ENCODE peak calls at places on chromosomes 2 and 18, in ten cellular contexts. L is breast epithelium, K is sigmoid colon, P is prostate gland, D is transverse colon, W is endothelial cell of umbilical vein, H is vagina, Y is SK-N-SH, Z is stomach, S is K562. A is an unnamed sample. For H3K9me3, the result is how much of the 10 kb centered on the place peaks cover.

GRCh38 chr2:217685255-217685605 is 317.6 kb downstream of the TNS1 start:
- DNase-seq in S (no peak), L (peak), P (peak), H (no peak), Y (no peak), K (peak), D (peak), W (no peak), Z (peak), A (no peak)

GRCh38 chr18:10353791-10354190 is 100.6 kb upstream of the APCDD1 start:
- DNase-seq in D (no peak), W (peak), Z (no peak), H (peak), K (no peak), P (no peak), Y (no peak), L (no peak), S (no peak), A (no peak)

GRCh38 chr2:70947556-70948184 is 12.0 kb downstream of the ATP6V1B1 start:
- DNase-seq in Z (no peak), K (peak), Y (peak), D (no peak), L (peak), P (no peak), S (peak), H (no peak), W (peak), A (no peak)

GRCh38 chr18:48031011-48031480 is 100.6 kb upstream of the SMAD2 start:
- DNase-seq in D (peak), H (no peak), K (peak), P (peak), W (peak), L (peak), Y (peak), Z (peak), S (peak), A (no peak)

GRCh38 chr2:128585706-128586105 is 267.0 kb upstream of the HS6ST1 start:
- DNase-seq in H (no peak), Z (peak), L (no peak), P (no peak), K (no peak), Y (no peak), D (no peak), S (no peak), W (no peak), A (no peak)

GRCh38 chr2:62297642-62298010 is 101.7 kb downstream of the B3GNT2 start:
- DNase-seq in Y (no peak), Z (no peak), P (no peak), W (no peak), H (no peak), D (no peak), K (no peak), S (peak), L (no peak), A (no peak)

GRCh38 chr18:53785811-53786210 is 438.7 kb downstream of the MBD2 start:
- DNase-seq in L (no peak), Z (no peak), H (no peak), D (no peak), Y (no peak), W (no peak), K (no peak), S (no peak), P (no peak), A (no peak)

GRCh38 chr2:237213325-237214040 is 127.8 kb downstream of the COPS8 start:
- DNase-seq in S (no peak), W (peak), Z (peak), L (no peak), H (no peak), K (peak), P (no peak), D (peak), Y (no peak), A (no peak)

GRCh38 chr2:240211598-240212424 is 71.4 kb upstream of the OTOS start:
- DNase-seq in S (no peak), Z (no peak), K (peak), H (no peak), W (no peak), L (no peak), P (no peak), D (no peak), Y (no peak), A (no peak)

GRCh38 chr2:75464348-75464946 is 96.3 kb downstream of the EVA1A start:
- DNase-seq in D (no peak), S (peak), Y (peak), Z (no peak), K (no peak), P (no peak), H (no peak), L (no peak), W (peak), A (no peak)

GRCh38 chr18:35938158-35938557 is 34.3 kb upstream of the RMP24 start:
- DNase-seq in Y (no peak), Z (no peak), P (no peak), H (no peak), L (no peak), S (no peak), W (no peak), D (no peak), K (no peak), A (no peak)

GRCh38 chr2:119814216-119814615 is 54.5 kb downstream of the PTPN4 start:
- DNase-seq in Y (no peak), W (no peak), D (no peak), Z (no peak), L (no peak), K (no peak), P (no peak), S (no peak), H (no peak), A (no peak)

GRCh38 chr18:46720092-46720491 is 36.8 kb downstream of the ST8SIA5 start:
- DNase-seq in Z (no peak), K (no peak), H (no peak), P (no peak), S (no peak), L (no peak), D (no peak), Y (no peak), W (no peak), A (no peak)

GRCh38 chr18:36337679-36338419 is 40.3 kb downstream of the FHOD3 start:
- DNase-seq in H (no peak), K (no peak), L (no peak), Z (no peak), W (no peak), P (no peak), S (no peak), D (no peak), Y (no peak), A (no peak)

GRCh38 chr2:201859886-201860285 is 53.5 kb downstream of the CDK15 start:
- DNase-seq in K (no peak), W (no peak), Y (no peak), Z (no peak), D (no peak), P (no peak), L (no peak), H (no peak), S (no peak), A (no peak)

GRCh38 chr18:2406544-2406943 is 164.8 kb downstream of the METTL4 start:
- DNase-seq in Z (no peak), W (no peak), H (no peak), L (no peak), P (no peak), D (no peak), Y (no peak), K (no peak), S (no peak), A (no peak)

GRCh38 chr2:144835634-144836351 is 315.9 kb upstream of the ZEB2 start:
- DNase-seq in H (no peak), P (no peak), Z (no peak), D (no peak), Y (no peak), S (no peak), K (no peak), L (no peak), W (peak), A (no peak)

GRCh38 chr2:100000915-100001707 is 141.3 kb downstream of the AFF3 start:
- DNase-seq in S (no peak), K (no peak), L (no peak), Z (no peak), Y (no peak), D (no peak), H (no peak), P (no peak), W (no peak), A (no peak)

GRCh38 chr2:29962922-29963321 is 41.5 kb upstream of the ALK start:
- DNase-seq in K (no peak), W (no peak), L (no peak), D (no peak), Z (no peak), S (no peak), P (no peak), Y (no peak), H (no peak), A (no peak)

GRCh38 chr2:118046628-118047210 is 32.8 kb upstream of the CCDC93 start:
- DNase-seq in P (no peak), K (no peak), D (no peak), Z (no peak), Y (peak), L (no peak), W (peak), H (no peak), S (peak), A (peak)

GRCh38 chr2:218039171-218039570 is 29.9 kb upstream of the RUFY4 start:
- DNase-seq in Z (no peak), K (no peak), D (no peak), H (no peak), Y (no peak), W (no peak), P (no peak), L (no peak), S (no peak), A (no peak)

GRCh38 chr2:168526641-168527040 is 70.6 kb downstream of the CERS6 start:
- DNase-seq in L (no peak), S (no peak), Y (no peak), W (no peak), K (peak), D (no peak), P (peak), Z (no peak), H (no peak), A (no peak)

DNA sequence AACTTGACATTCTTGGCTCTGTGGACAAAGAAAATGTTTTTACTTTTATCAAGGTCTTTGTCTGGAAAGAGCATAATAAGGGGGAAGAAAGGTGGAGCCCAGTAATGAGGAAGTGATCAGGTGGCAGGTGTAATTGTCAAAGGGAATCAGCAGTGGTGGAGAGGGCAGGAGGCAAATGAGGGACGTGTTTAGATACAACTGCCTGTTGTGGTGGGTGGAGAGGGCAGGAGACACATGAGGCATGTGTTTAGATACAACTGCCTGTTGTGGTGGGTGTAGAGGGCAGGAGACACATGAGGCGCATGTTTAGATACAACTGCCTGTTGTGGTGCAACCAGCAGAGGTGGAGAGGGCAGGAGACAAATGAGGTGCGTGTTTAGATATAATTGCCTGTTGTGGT is 173.0 kb downstream of the ANKRD30B start:
- DNase-seq in D (peak), Z (no peak), P (no peak), W (no peak), K (no peak), S (no peak), L (no peak), H (peak), Y (no peak), A (no peak)
- TF ChIP-seq POLR2AphosphoS5 in D (no peak), Z (no peak), P (no peak), W (no peak), K (no peak), S (no peak), L (no peak), H (no peak), Y (no peak), A (no peak)

DNA sequence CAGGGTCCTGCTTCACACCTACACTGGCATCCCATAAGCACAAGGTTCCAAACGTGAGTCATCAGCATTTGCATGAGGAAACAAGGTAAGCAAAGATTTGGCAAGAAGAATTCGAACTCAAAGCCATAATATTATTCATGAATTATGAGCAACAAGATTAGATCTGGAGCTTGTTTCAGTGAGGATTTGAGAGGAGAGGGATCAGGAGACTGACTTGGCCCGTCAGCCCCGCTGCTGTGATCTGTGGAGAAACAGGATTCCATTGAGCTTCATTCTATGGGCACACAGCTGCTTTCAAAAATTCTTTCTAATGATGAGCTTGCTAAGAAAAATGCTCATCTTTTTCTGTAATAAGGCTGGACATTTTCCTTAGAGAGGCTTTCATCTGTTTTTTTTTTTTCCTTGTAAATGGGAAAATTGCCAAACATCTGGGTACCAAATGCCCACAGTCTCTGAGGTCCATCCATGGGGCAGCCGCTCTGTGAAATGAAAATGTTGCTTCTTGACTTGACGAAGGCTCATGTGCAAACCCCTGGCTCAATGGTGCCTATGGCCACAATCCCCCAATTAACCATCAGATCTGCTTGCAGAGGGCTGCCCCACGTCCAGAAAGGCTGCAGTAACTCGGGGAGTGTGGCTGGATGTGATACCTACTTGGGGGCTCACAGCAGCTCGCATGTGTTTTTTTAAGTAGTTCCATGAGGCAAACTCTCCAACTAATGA is 179.3 kb downstream of the TMEM18 start:
- DNase-seq in Z (no peak), D (no peak), S (no peak), P (no peak), H (no peak), W (no peak), Y (peak), K (no peak), L (no peak), A (no peak)
- H3K9me3 ChIP-seq in Z (under half), D (under half), S (under half), P (under half), H (under half), W (under half), Y (under half), K (under half), L (under half), A (under half)

GRCh38 chr2:170276926-170277571 is 99.1 kb downstream of the MYO3B start:
- DNase-seq in W (no peak), S (no peak), K (no peak), L (no peak), Y (no peak), P (no peak), D (no peak), Z (no peak), H (no peak), A (no peak)
- TF ChIP-seq POLR2AphosphoS5 in W (no peak), S (no peak), K (no peak), L (no peak), Y (no peak), P (no peak), D (no peak), Z (no peak), H (no peak), A (no peak)

GRCh38 chr2:89797320-89798038 is 1106.0 kb downstream of the RPIA start:
- DNase-seq in L (no peak), D (no peak), W (no peak), P (no peak), Y (no peak), K (no peak), S (no peak), H (no peak), Z (no peak), A (no peak)
- H3K9me3 ChIP-seq in L (half or more), D (under half), W (under half), P (under half), Y (under half), K (under half), S (under half), H (under half), Z (half or more), A (under half)

DNA sequence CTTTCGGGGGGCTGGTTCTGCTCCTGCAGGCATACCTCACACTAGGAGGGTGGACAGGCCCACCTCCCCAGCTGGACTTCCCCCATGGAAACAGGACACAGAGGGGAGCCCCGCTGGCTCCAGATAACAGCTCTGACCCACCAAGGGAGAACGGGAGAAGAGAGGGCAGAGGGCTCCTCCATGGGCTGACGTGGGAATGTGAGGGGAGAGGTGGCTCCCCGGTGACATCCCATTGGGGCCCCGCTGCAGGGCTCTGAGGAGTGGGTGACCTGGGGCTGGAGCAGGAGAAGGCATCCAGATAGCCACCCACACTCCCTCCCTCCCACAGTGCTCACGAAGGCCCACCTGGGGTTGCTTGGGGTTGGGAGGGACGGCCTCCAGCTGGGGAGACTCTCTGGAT is 45.9 kb downstream of the FBLN7 start:
- DNase-seq in H (peak), L (no peak), K (no peak), W (no peak), S (no peak), D (no peak), Z (no peak), Y (no peak), P (no peak), A (no peak)
- TF ChIP-seq POLR2AphosphoS5 in H (no peak), L (no peak), K (no peak), W (no peak), S (no peak), D (no peak), Z (no peak), Y (no peak), P (no peak), A (no peak)

GRCh38 chr2:230137902-230138539 is 69.3 kb upstream of the SLC16A14 start:
- DNase-seq in Y (no peak), H (no peak), S (no peak), L (no peak), D (no peak), P (no peak), K (no peak), Z (no peak), W (no peak), A (no peak)

GRCh38 chr2:230130668-230131364 is 62.1 kb upstream of the SLC16A14 start:
- DNase-seq in P (no peak), H (no peak), L (peak), W (peak), Z (no peak), Y (no peak), D (peak), K (peak), S (peak), A (no peak)

GRCh38 chr2:230135126-230135525 is 66.4 kb upstream of the SLC16A14 start:
- DNase-seq in H (no peak), L (no peak), D (no peak), Z (no peak), Y (no peak), P (no peak), K (no peak), S (no peak), W (no peak), A (no peak)

GRCh38 chr2:230131366-230131765 is 62.6 kb upstream of the SLC16A14 start:
- DNase-seq in Y (no peak), S (no peak), P (no peak), W (no peak), D (no peak), Z (no peak), K (no peak), L (no peak), H (no peak), A (no peak)

GRCh38 chr2:230134496-230135073 is 65.9 kb upstream of the SLC16A14 start:
- DNase-seq in P (no peak), K (no peak), L (no peak), D (no peak), S (peak), Y (no peak), H (no peak), W (peak), Z (no peak), A (no peak)
- H3K9me3 ChIP-seq in P (under half), K (under half), L (under half), D (under half), S (under half), Y (under half), H (under half), W (under half), Z (under half), A (under half)

GRCh38 chr18:24426398-24427294 is at the start of gene IMPACT:
- DNase-seq in H (no peak), W (peak), D (peak), L (peak), K (peak), Z (peak), S (peak), Y (peak), P (peak), A (no peak)
- TF ChIP-seq POLR2AphosphoS5 in H (no peak), W (peak), D (no peak), L (peak), K (no peak), Z (peak), S (no peak), Y (peak), P (no peak), A (peak)

GRCh38 chr2:13353083-13353482 is 636.3 kb downstream of the TRIB2 start:
- DNase-seq in W (no peak), L (no peak), K (no peak), H (no peak), D (no peak), Y (no peak), P (no peak), S (no peak), Z (no peak), A (no peak)
- H3K9me3 ChIP-seq in W (under half), L (under half), K (under half), H (under half), D (under half), Y (under half), P (under half), S (under half), Z (under half), A (under half)

GRCh38 chr2:2992622-2993021 is 385.0 kb downstream of the EIPR1 start:
- DNase-seq in Y (no peak), P (no peak), L (no peak), K (no peak), H (no peak), S (no peak), D (no peak), W (no peak), Z (no peak), A (no peak)
- TF ChIP-seq POLR2AphosphoS5 in Y (no peak), P (no peak), L (no peak), K (no peak), H (no peak), S (no peak), D (no peak), W (no peak), Z (no peak), A (no peak)